ENCODE peak calls at places on chromosomes 12 and 14, in eight cellular contexts. One of them, this sample, is unnamed.

GRCh38 chr12:88684610-88685009 is 104.3 kb upstream of the KITLG start:
- DNase-seq in lower leg skin: no peak
- DNase-seq in RWPE1: no peak
- DNase-seq in coronary artery: no peak
- DNase-seq in esophagus squamous epithelium: no peak
- DNase-seq in tibial artery: no peak
- DNase-seq in astrocyte: no peak
- DNase-seq in spleen: no peak
- DNase-seq in this sample: no peak

GRCh38 chr12:125024949-125025563 is 31.6 kb downstream of the BRI3BP start:
- DNase-seq in spleen: no peak
- DNase-seq in astrocyte: no peak
- DNase-seq in coronary artery: no peak
- DNase-seq in tibial artery: no peak
- DNase-seq in RWPE1: no peak
- DNase-seq in esophagus squamous epithelium: no peak
- DNase-seq in lower leg skin: no peak
- DNase-seq in this sample: no peak

GRCh38 chr12:109844983-109845841 is 12.0 kb upstream of the TRPV4 start:
- DNase-seq in RWPE1: peak
- DNase-seq in tibial artery: peak
- DNase-seq in spleen: peak
- DNase-seq in astrocyte: peak
- DNase-seq in coronary artery: peak
- DNase-seq in lower leg skin: peak
- DNase-seq in esophagus squamous epithelium: no peak
- DNase-seq in this sample: peak

GRCh38 chr12:114888458-114888857 is 204.5 kb upstream of the TBX3 start:
- DNase-seq in spleen: no peak
- DNase-seq in coronary artery: no peak
- DNase-seq in RWPE1: no peak
- DNase-seq in tibial artery: no peak
- DNase-seq in astrocyte: peak
- DNase-seq in esophagus squamous epithelium: no peak
- DNase-seq in lower leg skin: no peak
- DNase-seq in this sample: no peak

GRCh38 chr12:15928870-15929571 is 17.9 kb downstream of the DERA start:
- DNase-seq in esophagus squamous epithelium: no peak
- DNase-seq in spleen: no peak
- DNase-seq in lower leg skin: no peak
- DNase-seq in astrocyte: no peak
- DNase-seq in tibial artery: no peak
- DNase-seq in coronary artery: no peak
- DNase-seq in RWPE1: no peak
- DNase-seq in this sample: no peak

GRCh38 chr14:64303471-64303917 is 9.3 kb upstream of the ESR2 start:
- DNase-seq in esophagus squamous epithelium: no peak
- DNase-seq in spleen: no peak
- DNase-seq in RWPE1: peak
- DNase-seq in astrocyte: peak
- DNase-seq in tibial artery: no peak
- DNase-seq in coronary artery: no peak
- DNase-seq in lower leg skin: no peak
- DNase-seq in this sample: no peak

GRCh38 chr12:2958432-2959193 is 584 bp upstream of the TEAD4 start:
- DNase-seq in spleen: peak
- DNase-seq in lower leg skin: no peak
- DNase-seq in RWPE1: peak
- DNase-seq in astrocyte: peak
- DNase-seq in coronary artery: peak
- DNase-seq in esophagus squamous epithelium: no peak
- DNase-seq in tibial artery: peak
- DNase-seq in this sample: no peak

GRCh38 chr12:29486972-29487371 is 10.5 kb downstream of the OVCH1 start:
- DNase-seq in esophagus squamous epithelium: no peak
- DNase-seq in spleen: no peak
- DNase-seq in tibial artery: no peak
- DNase-seq in coronary artery: no peak
- DNase-seq in astrocyte: no peak
- DNase-seq in lower leg skin: no peak
- DNase-seq in RWPE1: no peak
- DNase-seq in this sample: no peak

GRCh38 chr14:54814076-54814475 is 88.5 kb downstream of the GCH1 start:
- DNase-seq in RWPE1: no peak
- DNase-seq in spleen: no peak
- DNase-seq in lower leg skin: no peak
- DNase-seq in tibial artery: no peak
- DNase-seq in esophagus squamous epithelium: no peak
- DNase-seq in astrocyte: no peak
- DNase-seq in coronary artery: no peak
- DNase-seq in this sample: no peak

GRCh38 chr12:109247831-109248654 is 61.0 kb downstream of the FOXN4 start:
- DNase-seq in coronary artery: no peak
- DNase-seq in lower leg skin: no peak
- DNase-seq in spleen: peak
- DNase-seq in tibial artery: no peak
- DNase-seq in esophagus squamous epithelium: no peak
- DNase-seq in RWPE1: no peak
- DNase-seq in astrocyte: no peak
- DNase-seq in this sample: no peak

GRCh38 chr14:71438684-71439083 is 493.5 kb upstream of the RGS6 start:
- DNase-seq in tibial artery: no peak
- DNase-seq in RWPE1: no peak
- DNase-seq in lower leg skin: no peak
- DNase-seq in spleen: no peak
- DNase-seq in coronary artery: no peak
- DNase-seq in astrocyte: peak
- DNase-seq in esophagus squamous epithelium: no peak
- DNase-seq in this sample: no peak

GRCh38 chr12:56116267-56117081 is at the start of gene RPL41:
- DNase-seq in lower leg skin: peak
- DNase-seq in coronary artery: peak
- DNase-seq in esophagus squamous epithelium: peak
- DNase-seq in tibial artery: peak
- DNase-seq in astrocyte: peak
- DNase-seq in spleen: peak
- DNase-seq in RWPE1: peak
- DNase-seq in this sample: peak
- TF ChIP-seq CTCF in lower leg skin: no peak
- TF ChIP-seq CTCF in coronary artery: no peak
- TF ChIP-seq CTCF in esophagus squamous epithelium: no peak
- TF ChIP-seq CTCF in tibial artery: peak
- TF ChIP-seq CTCF in astrocyte: no peak
- TF ChIP-seq CTCF in spleen: no peak
- TF ChIP-seq CTCF in RWPE1: no peak
- TF ChIP-seq CTCF in this sample: no peak

DNA sequence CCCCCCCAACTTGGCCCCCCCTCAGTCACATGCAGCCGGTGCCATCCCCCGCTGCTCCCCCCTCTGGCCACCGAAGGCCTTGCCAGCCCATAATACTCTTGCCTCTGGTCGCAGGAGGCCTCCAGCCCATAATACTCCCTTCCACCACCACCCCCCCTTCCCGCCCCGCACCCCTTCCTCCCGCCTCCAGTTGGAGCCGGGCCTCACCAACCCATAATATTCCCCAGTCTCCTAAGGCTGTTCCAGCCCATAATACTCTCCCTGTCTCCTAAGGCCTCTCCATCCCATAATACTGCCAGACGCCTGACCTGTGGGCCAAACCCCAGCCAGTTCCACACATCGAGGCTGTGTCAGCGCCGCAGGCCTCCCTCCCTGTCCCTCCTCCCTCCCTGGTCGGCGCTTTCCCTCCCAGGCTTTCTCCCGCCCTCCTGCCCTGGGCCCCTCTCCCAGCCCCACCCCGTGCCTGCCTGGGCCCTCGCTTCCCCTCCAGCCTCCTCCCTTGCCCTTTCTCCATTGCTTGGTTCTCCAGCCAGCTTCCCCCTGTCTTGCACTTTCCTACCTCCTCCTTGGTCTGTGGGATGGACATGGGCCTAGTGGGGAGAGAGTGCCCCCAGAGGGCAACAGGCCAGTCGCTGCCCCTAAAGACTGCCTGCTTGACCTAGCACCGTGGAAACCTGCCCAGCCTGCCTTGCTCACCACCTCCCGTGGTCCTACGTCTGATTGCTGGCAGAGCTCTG is 6.8 kb upstream of the CHD4 start:
- DNase-seq in RWPE1: peak
- DNase-seq in lower leg skin: peak
- DNase-seq in tibial artery: peak
- DNase-seq in spleen: peak
- DNase-seq in coronary artery: peak
- DNase-seq in astrocyte: peak
- DNase-seq in esophagus squamous epithelium: peak
- DNase-seq in this sample: peak
- TF ChIP-seq CTCF in RWPE1: no peak
- TF ChIP-seq CTCF in lower leg skin: no peak
- TF ChIP-seq CTCF in tibial artery: no peak
- TF ChIP-seq CTCF in spleen: no peak
- TF ChIP-seq CTCF in coronary artery: no peak
- TF ChIP-seq CTCF in astrocyte: no peak
- TF ChIP-seq CTCF in esophagus squamous epithelium: no peak
- TF ChIP-seq CTCF in this sample: no peak

DNA sequence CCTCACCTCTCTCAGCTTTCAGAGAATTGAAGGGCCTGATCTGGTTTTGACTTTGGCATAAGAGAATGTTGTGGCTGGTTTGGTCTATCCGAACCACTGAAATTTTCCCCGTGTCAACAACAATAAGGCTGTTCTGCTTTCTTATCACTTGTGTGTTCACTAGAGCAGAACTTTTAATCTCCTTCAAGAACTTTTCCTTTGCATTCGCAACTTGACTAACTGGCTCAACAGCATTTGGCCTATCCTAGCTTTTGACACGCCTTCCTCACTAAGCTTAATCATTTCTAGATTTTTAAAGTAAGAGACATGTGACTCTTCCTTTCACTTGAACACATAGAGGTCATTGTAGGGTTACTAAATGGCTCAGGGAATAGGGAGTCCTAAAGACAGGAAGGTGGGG is 25.9 kb upstream of the EDDM3A start:
- DNase-seq in lower leg skin: no peak
- DNase-seq in tibial artery: no peak
- DNase-seq in RWPE1: no peak
- DNase-seq in spleen: no peak
- DNase-seq in astrocyte: no peak
- DNase-seq in esophagus squamous epithelium: no peak
- DNase-seq in coronary artery: no peak
- DNase-seq in this sample: no peak
- TF ChIP-seq CTCF in lower leg skin: no peak
- TF ChIP-seq CTCF in tibial artery: no peak
- TF ChIP-seq CTCF in RWPE1: no peak
- TF ChIP-seq CTCF in spleen: no peak
- TF ChIP-seq CTCF in astrocyte: no peak
- TF ChIP-seq CTCF in esophagus squamous epithelium: no peak
- TF ChIP-seq CTCF in coronary artery: no peak
- TF ChIP-seq CTCF in this sample: no peak

DNA sequence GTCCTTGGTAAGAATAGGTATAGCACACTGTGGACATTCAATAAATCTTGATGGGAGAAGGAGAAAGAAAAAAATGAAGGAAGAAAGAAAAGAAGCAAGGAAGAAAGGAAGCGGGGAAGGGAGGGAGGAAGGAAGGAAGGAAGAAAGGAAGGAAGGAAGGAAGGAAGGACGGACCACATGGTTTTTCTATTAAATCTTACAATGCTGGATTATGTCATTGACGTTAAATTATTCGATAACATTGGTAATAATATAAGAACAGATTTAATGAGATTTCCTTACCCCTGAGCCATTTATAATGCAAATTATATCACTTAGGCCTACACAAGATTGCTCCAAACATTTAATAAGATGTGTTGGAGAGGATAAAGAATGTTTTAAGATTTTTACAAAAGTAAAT is 124.9 kb upstream of the SYT1 start:
- DNase-seq in astrocyte: no peak
- DNase-seq in esophagus squamous epithelium: no peak
- DNase-seq in tibial artery: no peak
- DNase-seq in lower leg skin: no peak
- DNase-seq in RWPE1: no peak
- DNase-seq in coronary artery: no peak
- DNase-seq in spleen: no peak
- DNase-seq in this sample: no peak
- TF ChIP-seq CTCF in astrocyte: no peak
- TF ChIP-seq CTCF in esophagus squamous epithelium: no peak
- TF ChIP-seq CTCF in tibial artery: no peak
- TF ChIP-seq CTCF in lower leg skin: no peak
- TF ChIP-seq CTCF in RWPE1: no peak
- TF ChIP-seq CTCF in coronary artery: no peak
- TF ChIP-seq CTCF in spleen: no peak
- TF ChIP-seq CTCF in this sample: no peak

GRCh38 chr12:102540856-102541385 is 60.6 kb upstream of the IGF1 start:
- DNase-seq in spleen: no peak
- DNase-seq in coronary artery: no peak
- DNase-seq in lower leg skin: no peak
- DNase-seq in esophagus squamous epithelium: no peak
- DNase-seq in astrocyte: no peak
- DNase-seq in tibial artery: no peak
- DNase-seq in RWPE1: no peak
- DNase-seq in this sample: no peak

GRCh38 chr12:102539651-102540553 is 59.5 kb upstream of the IGF1 start:
- DNase-seq in esophagus squamous epithelium: no peak
- DNase-seq in coronary artery: no peak
- DNase-seq in tibial artery: no peak
- DNase-seq in lower leg skin: no peak
- DNase-seq in RWPE1: peak
- DNase-seq in spleen: no peak
- DNase-seq in astrocyte: peak
- DNase-seq in this sample: no peak

GRCh38 chr12:102543931-102544485 is 63.6 kb upstream of the IGF1 start:
- DNase-seq in astrocyte: no peak
- DNase-seq in RWPE1: no peak
- DNase-seq in lower leg skin: no peak
- DNase-seq in tibial artery: no peak
- DNase-seq in esophagus squamous epithelium: no peak
- DNase-seq in coronary artery: no peak
- DNase-seq in spleen: no peak
- DNase-seq in this sample: no peak

GRCh38 chr12:102542816-102543448 is 62.6 kb upstream of the IGF1 start:
- DNase-seq in RWPE1: no peak
- DNase-seq in coronary artery: no peak
- DNase-seq in spleen: no peak
- DNase-seq in lower leg skin: no peak
- DNase-seq in astrocyte: no peak
- DNase-seq in esophagus squamous epithelium: no peak
- DNase-seq in tibial artery: no peak
- DNase-seq in this sample: no peak

GRCh38 chr12:102543494-102543893 is 63.1 kb upstream of the IGF1 start:
- DNase-seq in spleen: no peak
- DNase-seq in lower leg skin: no peak
- DNase-seq in astrocyte: no peak
- DNase-seq in esophagus squamous epithelium: no peak
- DNase-seq in tibial artery: no peak
- DNase-seq in RWPE1: no peak
- DNase-seq in coronary artery: no peak
- DNase-seq in this sample: no peak
- TF ChIP-seq CTCF in spleen: peak
- TF ChIP-seq CTCF in lower leg skin: no peak
- TF ChIP-seq CTCF in astrocyte: peak
- TF ChIP-seq CTCF in esophagus squamous epithelium: no peak
- TF ChIP-seq CTCF in tibial artery: no peak
- TF ChIP-seq CTCF in RWPE1: no peak
- TF ChIP-seq CTCF in coronary artery: no peak
- TF ChIP-seq CTCF in this sample: no peak

This sample was measured in ascending aorta.